ENCODE peak calls at places on chromosomes 5 and 9, in seven cellular contexts. I, E, C, A, W, P and T are unnamed samples.

GRCh38 chr9:18202924-18203323 is 271.0 kb upstream of the ADAMTSL1 start:
- DNase-seq in P (no peak), W (no peak), E (no peak), C (no peak), A (no peak), I (no peak), T (no peak)

GRCh38 chr9:99690573-99690972 is 131.1 kb upstream of the NR4A3 start:
- DNase-seq in A (no peak), E (no peak), I (no peak), C (no peak), W (no peak), P (no peak), T (peak; percentile 4)

GRCh38 chr9:115643948-115644727 is 509.5 kb upstream of the PAPPA start:
- DNase-seq in E (no peak), A (no peak), W (no peak), P (no peak), C (no peak), I (no peak), T (no peak)

GRCh38 chr5:125657936-125658335 is 765.3 kb upstream of the GRAMD2B start:
- DNase-seq in A (no peak), P (no peak), E (no peak), C (no peak), I (no peak), W (no peak), T (no peak)

GRCh38 chr5:54900906-54901725 is 84.3 kb downstream of the ESM1 start:
- DNase-seq in I (no peak), C (no peak), P (no peak), W (no peak), A (peak; percentile 75), E (no peak), T (no peak)

GRCh38 chr9:128144239-128145181 is 4.7 kb upstream of the LCN2 start:
- DNase-seq in W (no peak), A (no peak), E (no peak), P (no peak), C (no peak), I (no peak), T (no peak)

GRCh38 chr5:34674226-34674625 is 18.1 kb downstream of the RAI14 start:
- DNase-seq in W (no peak), A (peak; percentile 94), E (no peak), P (no peak), I (no peak), C (no peak), T (peak; percentile 94)

GRCh38 chr5:131589510-131590348 is 45.3 kb downstream of the RAPGEF6 start:
- DNase-seq in I (peak; percentile 47), A (peak; percentile 55), E (no peak), W (no peak), C (peak; percentile 57), P (peak; percentile 38), T (peak; percentile 50)

GRCh38 chr9:133492061-133493021 is 13.4 kb upstream of the SLC2A6 start:
- DNase-seq in C (no peak), I (no peak), A (no peak), W (no peak), E (no peak), P (no peak), T (peak; percentile 70)

GRCh38 chr9:102550266-102550665 is 444.9 kb upstream of the CYLC2 start:
- DNase-seq in I (no peak), E (no peak), A (no peak), C (no peak), P (no peak), W (no peak), T (no peak)

GRCh38 chr5:142627371-142628217 is 58.3 kb downstream of the FGF1 start:
- DNase-seq in P (no peak), W (no peak), A (no peak), C (no peak), E (no peak), I (no peak), T (peak; percentile 10)

GRCh38 chr5:124480022-124480421 is 266.4 kb downstream of the ZNF608 start:
- DNase-seq in W (no peak), C (no peak), E (no peak), I (no peak), P (no peak), A (no peak), T (no peak)

GRCh38 chr5:142025637-142026036 is 12.8 kb upstream of the GNPDA1 start:
- DNase-seq in W (no peak), I (no peak), A (no peak), E (no peak), P (no peak), C (no peak), T (no peak)

GRCh38 chr5:5372930-5373329 is 49.5 kb upstream of the ICE1 start:
- DNase-seq in C (no peak), I (no peak), W (no peak), P (no peak), E (no peak), A (no peak), T (no peak)

GRCh38 chr9:133102190-133103021 is 18.6 kb downstream of the RALGDS start:
- DNase-seq in E (no peak), C (no peak), I (no peak), W (no peak), A (no peak), P (no peak), T (no peak)